ENCODE peak calls at places on chromosomes 6 and 20, in seven cellular contexts. P, S, M, J, F, I and X are unnamed samples.

GRCh38 chr20:25046736-25047666 is 10.9 kb downstream of the ACSS1 start:
- DNase-seq in M (no peak), F (no peak), S (no peak), P (no peak), I (no peak), J (no peak), X (no peak)

GRCh38 chr6:28105286-28105685 is 19.1 kb upstream of the ZSCAN16 start:
- DNase-seq in P (no peak), S (no peak), J (peak), F (no peak), I (no peak), M (no peak), X (no peak)

GRCh38 chr6:104940881-104941693 is 15.8 kb upstream of the LIN28B start:
- DNase-seq in I (peak), J (no peak), P (peak), M (no peak), S (peak), F (peak), X (peak)

GRCh38 chr6:144266091-144266649 is 19.0 kb upstream of the UTRN start:
- DNase-seq in M (peak), P (no peak), F (peak), I (no peak), J (peak), S (no peak), X (peak)

GRCh38 chr6:43871284-43871683 is 101.3 kb downstream of the VEGFA start:
- DNase-seq in F (no peak), J (no peak), P (no peak), M (no peak), S (no peak), I (no peak), X (no peak)

GRCh38 chr20:10906830-10907229 is 233.0 kb upstream of the JAG1 start:
- DNase-seq in M (no peak), I (no peak), P (no peak), J (no peak), S (no peak), F (no peak), X (no peak)

GRCh38 chr6:147654103-147654845 is 145.8 kb downstream of the SAMD5 start:
- DNase-seq in M (no peak), F (no peak), S (no peak), P (no peak), I (no peak), J (no peak), X (no peak)

GRCh38 chr20:32985596-32985995 is 18.6 kb downstream of the SUN5 start:
- DNase-seq in P (no peak), S (no peak), J (no peak), M (no peak), I (no peak), F (no peak), X (peak)

GRCh38 chr6:150898390-150899170 is 33.1 kb downstream of the MTHFD1L start:
- DNase-seq in M (no peak), I (no peak), S (no peak), J (no peak), P (no peak), F (no peak), X (no peak)

GRCh38 chr6:90707223-90707622 is 120.4 kb upstream of the MAP3K7 start:
- DNase-seq in F (no peak), M (no peak), J (no peak), S (no peak), I (no peak), P (no peak), X (no peak)

GRCh38 chr20:63028461-63028921 is 21.7 kb upstream of the BHLHE23 start:
- DNase-seq in F (no peak), I (peak), J (no peak), P (peak), S (no peak), M (no peak), X (no peak)

GRCh38 chr6:136720045-136720760 is 72.1 kb downstream of the MAP3K5 start:
- DNase-seq in P (no peak), M (no peak), I (no peak), F (no peak), J (no peak), S (no peak), X (no peak)